ENCODE peak calls at places on chromosomes 1 and 21, in seven cellular contexts. F, R, Q, T, V, U and A are unnamed samples.

GRCh38 chr1:147072371-147073061 is 99.8 kb downstream of the PRKAB2 start:
- DNase-seq in T (no peak), R (peak), V (peak), U (no peak), Q (no peak), F (no peak), A (no peak)

GRCh38 chr1:22126531-22126930 is 16.4 kb downstream of the WNT4 start:
- DNase-seq in Q (no peak), V (no peak), T (no peak), U (no peak), R (no peak), F (no peak), A (no peak)

GRCh38 chr1:204477036-204477740 is 17.4 kb downstream of the PIK3C2B start:
- DNase-seq in F (no peak), R (no peak), U (no peak), V (no peak), T (no peak), Q (no peak), A (no peak)

GRCh38 chr1:22096036-22096435 is 43.5 kb downstream of the CDC42 start:
- DNase-seq in V (no peak), F (no peak), R (no peak), Q (no peak), U (no peak), T (no peak), A (no peak)

GRCh38 chr1:151988405-151988851 is 5.2 kb downstream of the S100A10 start:
- DNase-seq in Q (no peak), R (no peak), T (peak), F (peak), V (no peak), U (no peak), A (peak)

GRCh38 chr1:63575340-63575826 is 17.8 kb upstream of the PGM1 start:
- DNase-seq in U (no peak), Q (no peak), T (peak), R (no peak), V (peak), F (peak), A (no peak)

GRCh38 chr1:201990427-201990826 is 8.0 kb downstream of the RNPEP start:
- DNase-seq in R (no peak), T (no peak), V (peak), U (no peak), Q (no peak), F (no peak), A (no peak)

GRCh38 chr1:206067486-206068302 is 14.7 kb downstream of the RHEX start:
- DNase-seq in F (no peak), Q (no peak), R (peak), T (no peak), U (no peak), V (no peak), A (no peak)

GRCh38 chr1:107140703-107141490 is at the start of gene NTNG1:
- DNase-seq in U (no peak), Q (no peak), V (peak), R (peak), F (no peak), T (no peak), A (no peak)

GRCh38 chr1:157969693-157970485 is 23.6 kb upstream of the KIRREL1 start:
- DNase-seq in F (peak), T (peak), R (peak), U (no peak), V (peak), Q (peak), A (peak)

GRCh38 chr1:63557365-63557987 is 34.2 kb downstream of the EFCAB7 start:
- DNase-seq in V (peak), F (peak), Q (peak), U (no peak), R (peak), T (peak), A (no peak)

GRCh38 chr1:15213333-15213732 is 33.7 kb upstream of the FHAD1 start:
- DNase-seq in T (no peak), U (no peak), Q (no peak), V (no peak), F (no peak), R (no peak), A (no peak)

GRCh38 chr1:48033495-48034050 is 36.4 kb upstream of the TRABD2B start:
- DNase-seq in R (no peak), T (no peak), Q (no peak), U (no peak), F (no peak), V (no peak), A (no peak)

GRCh38 chr21:36980280-36981048 is 14.0 kb upstream of the HLCS start:
- DNase-seq in V (peak), F (no peak), U (no peak), Q (no peak), R (peak), T (no peak), A (peak)

GRCh38 chr1:37822942-37823865 is 15.2 kb upstream of the YRDC start:
- DNase-seq in F (no peak), U (no peak), R (no peak), V (no peak), Q (no peak), T (no peak), A (no peak)

GRCh38 chr1:222049176-222049575 is 307.3 kb upstream of the DUSP10 start:
- DNase-seq in U (no peak), Q (no peak), R (no peak), F (no peak), T (no peak), V (no peak), A (no peak)

GRCh38 chr1:94422115-94422820 is 4.1 kb downstream of the ABCD3 start:
- DNase-seq in R (no peak), U (no peak), V (no peak), F (no peak), Q (no peak), T (no peak), A (no peak)

GRCh38 chr1:239603530-239603929 is 217.2 kb downstream of the CHRM3 start:
- DNase-seq in T (no peak), V (no peak), F (no peak), U (no peak), R (no peak), Q (no peak), A (no peak)

GRCh38 chr1:239606850-239607400 is 220.6 kb downstream of the CHRM3 start:
- DNase-seq in T (no peak), Q (no peak), R (no peak), V (no peak), F (no peak), U (no peak), A (no peak)

GRCh38 chr1:239600588-239600987 is 214.2 kb downstream of the CHRM3 start:
- DNase-seq in Q (no peak), U (no peak), F (no peak), R (no peak), V (no peak), T (no peak), A (no peak)

DNA sequence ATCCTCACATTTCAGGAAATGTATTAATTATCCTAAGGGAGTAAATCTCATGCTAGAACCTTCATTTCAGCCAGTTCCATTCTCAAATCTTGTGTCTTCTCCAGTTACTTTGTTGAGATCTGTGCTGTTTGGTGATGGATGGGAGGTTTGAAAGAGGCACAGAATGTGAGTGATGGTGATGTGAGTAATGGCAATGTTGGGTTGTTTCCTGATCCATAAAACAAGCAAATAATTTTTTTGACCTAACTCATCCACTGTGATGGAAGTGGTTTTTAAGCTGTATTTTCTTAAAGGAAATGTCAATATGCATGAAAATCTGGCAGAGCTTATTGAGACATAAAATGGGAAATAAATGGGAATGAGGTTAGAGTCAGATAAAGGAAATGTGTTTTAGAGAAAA is 214.7 kb downstream of the CHRM3 start:
- DNase-seq in U (no peak), V (no peak), T (no peak), R (no peak), Q (no peak), F (no peak), A (no peak)
- TF ChIP-seq JUND in U (no peak), V (no peak), T (no peak), R (no peak), Q (no peak), F (no peak), A (no peak)

GRCh38 chr1:40944326-40944725 is 35.2 kb upstream of the CTPS1 start:
- DNase-seq in T (no peak), V (no peak), U (no peak), R (no peak), Q (peak), F (no peak), A (peak)
- TF ChIP-seq JUND in T (no peak), V (no peak), U (no peak), R (no peak), Q (no peak), F (no peak), A (no peak)

GRCh38 chr1:91173379-91173890 is 151.6 kb upstream of the ZNF644 start:
- DNase-seq in V (no peak), T (no peak), Q (no peak), U (no peak), R (no peak), F (no peak), A (no peak)
- TF ChIP-seq JUND in V (no peak), T (no peak), Q (no peak), U (no peak), R (no peak), F (no peak), A (no peak)

DNA sequence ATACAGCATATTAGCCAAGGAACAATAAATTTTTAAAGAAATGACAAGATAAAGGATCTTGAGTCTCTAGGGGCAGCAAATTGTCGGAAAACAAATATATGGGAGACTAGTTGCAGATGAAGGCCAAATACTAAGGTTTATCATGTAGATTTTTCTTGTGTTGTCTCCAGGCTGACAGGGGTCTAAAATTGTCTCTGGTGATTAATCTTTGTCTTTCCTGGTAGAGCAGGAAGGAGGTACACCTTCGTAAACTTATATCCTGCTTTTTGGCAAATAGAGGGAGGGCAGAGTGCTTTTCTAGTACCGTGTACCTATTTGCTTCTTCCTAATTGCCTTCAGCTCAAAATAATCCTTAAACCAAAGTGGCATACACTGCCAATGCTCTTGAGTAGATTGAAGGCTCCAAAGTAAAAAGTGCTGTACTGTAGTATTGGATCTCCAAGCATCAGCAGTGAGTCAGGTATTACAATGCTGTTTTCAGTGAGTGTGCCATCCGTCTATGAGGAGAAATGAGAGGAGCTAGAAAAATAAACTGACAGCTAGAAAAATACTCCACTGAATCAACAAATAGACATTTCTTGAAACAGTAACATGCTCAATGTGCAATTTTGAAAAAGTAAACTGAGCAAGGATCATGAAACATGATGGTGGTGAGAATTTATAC is 1.8 kb upstream of the LEPR start:
- DNase-seq in R (no peak), U (no peak), T (no peak), V (no peak), Q (no peak), F (no peak), A (no peak)
- TF ChIP-seq JUND in R (no peak), U (no peak), T (no peak), V (no peak), Q (no peak), F (no peak), A (no peak)

GRCh38 chr1:245690946-245691456 is 536.2 kb downstream of the KIF26B start:
- DNase-seq in V (no peak), Q (no peak), F (no peak), R (no peak), T (no peak), U (no peak), A (no peak)
- TF ChIP-seq JUND in V (no peak), Q (no peak), F (no peak), R (no peak), T (no peak), U (no peak), A (no peak)

DNA sequence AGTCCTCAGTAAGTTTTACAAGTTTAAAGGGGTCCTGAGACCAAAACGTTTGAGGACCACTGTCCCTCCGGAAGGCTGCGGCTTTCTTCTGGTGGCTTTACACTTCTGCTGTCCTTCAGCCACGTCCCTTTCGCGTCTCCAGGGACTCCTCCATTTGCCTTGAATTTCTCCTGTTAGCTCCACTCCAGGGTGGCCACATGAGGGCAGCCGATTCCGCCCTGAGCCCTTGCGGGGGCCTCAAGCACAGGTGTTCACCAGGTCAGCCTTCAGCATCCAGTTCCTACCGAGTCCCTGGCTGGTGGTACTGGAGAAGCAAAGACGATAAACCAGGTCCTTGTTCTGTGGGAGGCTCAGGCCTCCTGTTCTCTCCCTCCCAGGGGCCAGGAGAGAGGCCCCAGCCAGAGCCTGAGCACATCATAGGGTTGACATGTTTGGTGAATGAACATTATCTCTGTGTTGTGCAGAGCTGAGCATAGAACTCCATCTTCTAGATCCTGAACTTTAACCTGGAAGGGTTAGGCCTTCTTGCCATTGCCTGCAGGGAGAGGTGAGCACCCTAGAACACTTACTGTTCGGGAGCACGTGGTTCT is 27.4 kb upstream of the COQ8A start:
- DNase-seq in T (peak), V (no peak), F (no peak), Q (peak), R (peak), U (peak), A (peak)
- TF ChIP-seq JUND in T (no peak), V (no peak), F (no peak), Q (no peak), R (no peak), U (no peak), A (no peak)

GRCh38 chr1:220119043-220119512 is 25.1 kb downstream of the IARS2 start:
- DNase-seq in T (no peak), F (no peak), Q (no peak), R (no peak), U (no peak), V (no peak), A (no peak)

DNA sequence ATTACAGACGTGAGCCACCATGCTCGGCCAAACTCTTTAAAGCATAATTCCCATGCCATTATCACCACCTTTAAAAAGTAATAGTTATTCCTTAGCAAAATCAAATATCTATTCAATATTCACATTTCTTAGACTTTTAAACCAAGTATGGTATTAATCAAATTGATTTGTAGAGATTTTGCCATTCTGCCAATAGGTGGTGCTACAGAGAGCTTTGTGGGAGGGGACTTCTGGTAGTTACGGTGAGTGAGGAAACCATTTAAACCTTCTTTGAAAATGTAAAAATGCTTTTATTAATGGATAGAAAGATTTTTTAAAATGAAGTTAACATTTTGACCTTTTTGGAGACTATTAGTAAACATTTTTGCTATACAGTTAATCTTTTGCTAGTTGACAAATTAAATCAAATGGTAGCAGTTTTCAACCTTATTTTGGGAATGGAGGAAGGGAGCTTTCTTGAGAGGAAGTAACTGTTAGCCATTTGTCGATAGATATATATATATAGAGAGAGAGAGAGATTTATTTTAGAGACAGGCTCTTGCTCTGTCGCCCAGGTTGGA is 19.3 kb downstream of the IARS2 start:
- DNase-seq in F (no peak), U (no peak), R (no peak), Q (peak), V (peak), T (peak), A (no peak)
- TF ChIP-seq JUND in F (no peak), U (no peak), R (no peak), Q (no peak), V (no peak), T (no peak), A (no peak)

GRCh38 chr1:59101518-59101917 is 195.4 kb upstream of the FGGY start:
- DNase-seq in F (no peak), V (no peak), U (no peak), R (no peak), Q (no peak), T (no peak), A (no peak)

GRCh38 chr1:59103457-59103856 is 193.4 kb upstream of the FGGY start:
- DNase-seq in Q (no peak), T (no peak), U (no peak), R (no peak), F (no peak), V (no peak), A (no peak)

GRCh38 chr1:59105548-59106507 is 191.1 kb upstream of the FGGY start:
- DNase-seq in Q (no peak), F (no peak), V (no peak), T (no peak), R (no peak), U (no peak), A (no peak)

GRCh38 chr1:59107516-59107915 is 189.4 kb upstream of the FGGY start:
- DNase-seq in Q (no peak), V (no peak), R (no peak), U (no peak), F (no peak), T (no peak), A (no peak)

GRCh38 chr1:59104191-59104760 is 192.6 kb upstream of the FGGY start:
- DNase-seq in V (no peak), Q (peak), R (no peak), F (no peak), T (no peak), U (no peak), A (no peak)
- TF ChIP-seq JUND in V (no peak), Q (no peak), R (no peak), F (no peak), T (no peak), U (no peak), A (no peak)

GRCh38 chr1:246782120-246782900 is 58.1 kb downstream of the SCCPDH start:
- DNase-seq in V (peak), F (no peak), T (no peak), R (no peak), U (peak), Q (peak), A (no peak)
- TF ChIP-seq JUND in V (no peak), F (no peak), T (no peak), R (no peak), U (no peak), Q (no peak), A (no peak)